ENCODE peak calls at places on chromosomes 11 and 22, in ten cellular contexts. One of them, this sample, is unnamed.

GRCh38 chr22:49880281-49880680 is 26.6 kb downstream of the ZBED4 start:
- DNase-seq in activated naive CD4-positive, alpha-beta T cell treated with anti-CD3 and anti-CD28 coated beads, Interleukin-2, amount 10 ng/mL, durations not matched to agents 7 days and 5 days: peak
- DNase-seq in foreskin fibroblast: no peak
- DNase-seq in RWPE1: no peak
- DNase-seq in caudate nucleus: no peak
- DNase-seq in A549: no peak
- DNase-seq in MV-4-11: no peak
- DNase-seq in breast epithelium: no peak
- DNase-seq in stomach: no peak
- DNase-seq in RKO: no peak
- DNase-seq in this sample: no peak

GRCh38 chr11:106012744-106013143 is 9.3 kb downstream of the MSANTD4 start:
- DNase-seq in RKO: peak
- DNase-seq in foreskin fibroblast: peak
- DNase-seq in MV-4-11: no peak
- DNase-seq in stomach: no peak
- DNase-seq in activated naive CD4-positive, alpha-beta T cell treated with anti-CD3 and anti-CD28 coated beads, Interleukin-2, amount 10 ng/mL, durations not matched to agents 7 days and 5 days: no peak
- DNase-seq in breast epithelium: no peak
- DNase-seq in RWPE1: no peak
- DNase-seq in caudate nucleus: no peak
- DNase-seq in A549: no peak
- DNase-seq in this sample: no peak

GRCh38 chr11:9941991-9942390 is 278.1 kb downstream of the SWAP70 start:
- DNase-seq in A549: no peak
- DNase-seq in activated naive CD4-positive, alpha-beta T cell treated with anti-CD3 and anti-CD28 coated beads, Interleukin-2, amount 10 ng/mL, durations not matched to agents 7 days and 5 days: no peak
- DNase-seq in RWPE1: no peak
- DNase-seq in breast epithelium: no peak
- DNase-seq in MV-4-11: no peak
- DNase-seq in caudate nucleus: no peak
- DNase-seq in foreskin fibroblast: no peak
- DNase-seq in RKO: no peak
- DNase-seq in stomach: no peak
- DNase-seq in this sample: no peak

GRCh38 chr11:11036185-11037161 is 178.6 kb upstream of the ZBED5 start:
- DNase-seq in stomach: no peak
- DNase-seq in caudate nucleus: no peak
- DNase-seq in foreskin fibroblast: peak
- DNase-seq in A549: peak
- DNase-seq in RWPE1: peak
- DNase-seq in activated naive CD4-positive, alpha-beta T cell treated with anti-CD3 and anti-CD28 coated beads, Interleukin-2, amount 10 ng/mL, durations not matched to agents 7 days and 5 days: peak
- DNase-seq in breast epithelium: no peak
- DNase-seq in RKO: peak
- DNase-seq in MV-4-11: peak
- DNase-seq in this sample: no peak

GRCh38 chr22:27810566-27810965 is 9.0 kb upstream of the MN1 start:
- DNase-seq in RWPE1: no peak
- DNase-seq in caudate nucleus: no peak
- DNase-seq in foreskin fibroblast: peak
- DNase-seq in stomach: peak
- DNase-seq in activated naive CD4-positive, alpha-beta T cell treated with anti-CD3 and anti-CD28 coated beads, Interleukin-2, amount 10 ng/mL, durations not matched to agents 7 days and 5 days: no peak
- DNase-seq in RKO: no peak
- DNase-seq in breast epithelium: peak
- DNase-seq in MV-4-11: no peak
- DNase-seq in A549: no peak
- DNase-seq in this sample: peak

GRCh38 chr22:39250131-39250530 is 5.3 kb upstream of the PDGFB start:
- DNase-seq in activated naive CD4-positive, alpha-beta T cell treated with anti-CD3 and anti-CD28 coated beads, Interleukin-2, amount 10 ng/mL, durations not matched to agents 7 days and 5 days: no peak
- DNase-seq in caudate nucleus: no peak
- DNase-seq in A549: no peak
- DNase-seq in stomach: no peak
- DNase-seq in RWPE1: no peak
- DNase-seq in MV-4-11: no peak
- DNase-seq in foreskin fibroblast: no peak
- DNase-seq in RKO: no peak
- DNase-seq in breast epithelium: no peak
- DNase-seq in this sample: no peak

GRCh38 chr11:69640260-69640994 is 529 bp upstream of the CCND1 start:
- DNase-seq in activated naive CD4-positive, alpha-beta T cell treated with anti-CD3 and anti-CD28 coated beads, Interleukin-2, amount 10 ng/mL, durations not matched to agents 7 days and 5 days: no peak
- DNase-seq in caudate nucleus: no peak
- DNase-seq in RWPE1: no peak
- DNase-seq in stomach: peak
- DNase-seq in foreskin fibroblast: no peak
- DNase-seq in A549: peak
- DNase-seq in MV-4-11: no peak
- DNase-seq in breast epithelium: no peak
- DNase-seq in RKO: peak
- DNase-seq in this sample: peak

GRCh38 chr11:34404280-34404679 is 34.5 kb upstream of the CAT start:
- DNase-seq in foreskin fibroblast: no peak
- DNase-seq in caudate nucleus: no peak
- DNase-seq in RKO: no peak
- DNase-seq in RWPE1: no peak
- DNase-seq in MV-4-11: no peak
- DNase-seq in activated naive CD4-positive, alpha-beta T cell treated with anti-CD3 and anti-CD28 coated beads, Interleukin-2, amount 10 ng/mL, durations not matched to agents 7 days and 5 days: no peak
- DNase-seq in stomach: no peak
- DNase-seq in A549: no peak
- DNase-seq in breast epithelium: no peak
- DNase-seq in this sample: no peak

GRCh38 chr11:60900673-60901404 is 5.5 kb downstream of the PRPF19 start:
- DNase-seq in A549: no peak
- DNase-seq in RKO: no peak
- DNase-seq in breast epithelium: no peak
- DNase-seq in activated naive CD4-positive, alpha-beta T cell treated with anti-CD3 and anti-CD28 coated beads, Interleukin-2, amount 10 ng/mL, durations not matched to agents 7 days and 5 days: peak
- DNase-seq in RWPE1: no peak
- DNase-seq in foreskin fibroblast: no peak
- DNase-seq in MV-4-11: no peak
- DNase-seq in stomach: no peak
- DNase-seq in caudate nucleus: no peak
- DNase-seq in this sample: no peak

GRCh38 chr11:118625036-118625690 is 17.7 kb downstream of the PHLDB1 start:
- DNase-seq in RKO: no peak
- DNase-seq in A549: no peak
- DNase-seq in stomach: peak
- DNase-seq in caudate nucleus: peak
- DNase-seq in breast epithelium: peak
- DNase-seq in RWPE1: no peak
- DNase-seq in foreskin fibroblast: no peak
- DNase-seq in activated naive CD4-positive, alpha-beta T cell treated with anti-CD3 and anti-CD28 coated beads, Interleukin-2, amount 10 ng/mL, durations not matched to agents 7 days and 5 days: no peak
- DNase-seq in MV-4-11: no peak
- DNase-seq in this sample: peak

GRCh38 chr22:42873361-42873760 is 16.3 kb upstream of the ARFGAP3 start:
- DNase-seq in RWPE1: no peak
- DNase-seq in MV-4-11: no peak
- DNase-seq in caudate nucleus: no peak
- DNase-seq in breast epithelium: no peak
- DNase-seq in foreskin fibroblast: no peak
- DNase-seq in RKO: no peak
- DNase-seq in A549: no peak
- DNase-seq in stomach: no peak
- DNase-seq in activated naive CD4-positive, alpha-beta T cell treated with anti-CD3 and anti-CD28 coated beads, Interleukin-2, amount 10 ng/mL, durations not matched to agents 7 days and 5 days: no peak
- DNase-seq in this sample: no peak

GRCh38 chr11:59610289-59610688 is 5.3 kb downstream of the OSBP start:
- DNase-seq in caudate nucleus: no peak
- DNase-seq in stomach: no peak
- DNase-seq in breast epithelium: no peak
- DNase-seq in MV-4-11: no peak
- DNase-seq in activated naive CD4-positive, alpha-beta T cell treated with anti-CD3 and anti-CD28 coated beads, Interleukin-2, amount 10 ng/mL, durations not matched to agents 7 days and 5 days: no peak
- DNase-seq in RKO: no peak
- DNase-seq in foreskin fibroblast: no peak
- DNase-seq in A549: no peak
- DNase-seq in RWPE1: no peak
- DNase-seq in this sample: no peak

GRCh38 chr11:72591785-72592490 is 82.3 kb downstream of the PDE2A start:
- DNase-seq in MV-4-11: no peak
- DNase-seq in RKO: no peak
- DNase-seq in stomach: no peak
- DNase-seq in activated naive CD4-positive, alpha-beta T cell treated with anti-CD3 and anti-CD28 coated beads, Interleukin-2, amount 10 ng/mL, durations not matched to agents 7 days and 5 days: peak
- DNase-seq in foreskin fibroblast: no peak
- DNase-seq in A549: no peak
- DNase-seq in breast epithelium: no peak
- DNase-seq in RWPE1: no peak
- DNase-seq in caudate nucleus: peak
- DNase-seq in this sample: no peak

GRCh38 chr22:27433585-27434190 is 367.9 kb downstream of the MN1 start:
- DNase-seq in RKO: no peak
- DNase-seq in activated naive CD4-positive, alpha-beta T cell treated with anti-CD3 and anti-CD28 coated beads, Interleukin-2, amount 10 ng/mL, durations not matched to agents 7 days and 5 days: no peak
- DNase-seq in foreskin fibroblast: no peak
- DNase-seq in breast epithelium: no peak
- DNase-seq in stomach: no peak
- DNase-seq in A549: no peak
- DNase-seq in caudate nucleus: no peak
- DNase-seq in RWPE1: no peak
- DNase-seq in MV-4-11: no peak
- DNase-seq in this sample: no peak

GRCh38 chr22:46638601-46639431 is 18.6 kb downstream of the GRAMD4 start:
- DNase-seq in foreskin fibroblast: peak
- DNase-seq in RKO: no peak
- DNase-seq in caudate nucleus: no peak
- DNase-seq in MV-4-11: peak
- DNase-seq in stomach: peak
- DNase-seq in activated naive CD4-positive, alpha-beta T cell treated with anti-CD3 and anti-CD28 coated beads, Interleukin-2, amount 10 ng/mL, durations not matched to agents 7 days and 5 days: no peak
- DNase-seq in A549: no peak
- DNase-seq in breast epithelium: no peak
- DNase-seq in RWPE1: no peak
- DNase-seq in this sample: no peak

GRCh38 chr22:40238425-40239344 is 61.0 kb downstream of the TNRC6B start:
- DNase-seq in activated naive CD4-positive, alpha-beta T cell treated with anti-CD3 and anti-CD28 coated beads, Interleukin-2, amount 10 ng/mL, durations not matched to agents 7 days and 5 days: no peak
- DNase-seq in RKO: peak
- DNase-seq in RWPE1: peak
- DNase-seq in foreskin fibroblast: peak
- DNase-seq in MV-4-11: no peak
- DNase-seq in stomach: peak
- DNase-seq in breast epithelium: peak
- DNase-seq in A549: peak
- DNase-seq in caudate nucleus: no peak
- DNase-seq in this sample: no peak

GRCh38 chr11:13140873-13141655 is 131.9 kb downstream of the RASSF10 start:
- DNase-seq in A549: no peak
- DNase-seq in caudate nucleus: no peak
- DNase-seq in RWPE1: no peak
- DNase-seq in breast epithelium: peak
- DNase-seq in activated naive CD4-positive, alpha-beta T cell treated with anti-CD3 and anti-CD28 coated beads, Interleukin-2, amount 10 ng/mL, durations not matched to agents 7 days and 5 days: no peak
- DNase-seq in RKO: no peak
- DNase-seq in stomach: no peak
- DNase-seq in foreskin fibroblast: no peak
- DNase-seq in MV-4-11: peak
- DNase-seq in this sample: no peak

GRCh38 chr11:46414466-46414796 is 22.9 kb upstream of the CHRM4 start:
- DNase-seq in caudate nucleus: peak
- DNase-seq in RWPE1: no peak
- DNase-seq in foreskin fibroblast: no peak
- DNase-seq in breast epithelium: no peak
- DNase-seq in stomach: no peak
- DNase-seq in activated naive CD4-positive, alpha-beta T cell treated with anti-CD3 and anti-CD28 coated beads, Interleukin-2, amount 10 ng/mL, durations not matched to agents 7 days and 5 days: no peak
- DNase-seq in MV-4-11: no peak
- DNase-seq in RKO: no peak
- DNase-seq in A549: no peak
- DNase-seq in this sample: no peak

GRCh38 chr22:45221201-45221600 is 19.5 kb downstream of the KIAA0930 start:
- DNase-seq in MV-4-11: no peak
- DNase-seq in stomach: no peak
- DNase-seq in activated naive CD4-positive, alpha-beta T cell treated with anti-CD3 and anti-CD28 coated beads, Interleukin-2, amount 10 ng/mL, durations not matched to agents 7 days and 5 days: no peak
- DNase-seq in RWPE1: no peak
- DNase-seq in RKO: no peak
- DNase-seq in A549: no peak
- DNase-seq in breast epithelium: no peak
- DNase-seq in foreskin fibroblast: no peak
- DNase-seq in caudate nucleus: no peak
- DNase-seq in this sample: no peak